ENCODE peak calls at places on chromosomes 12 and 14, in six cellular contexts. X is stimulated activated CD4-positive, alpha-beta T cell treated with anti-CD3 and anti-CD28 coated beads, Interleukin-2, amount 100 ng/mL, for 4 hours; C is activated T-cell treated with anti-CD3 and anti-CD28 coated beads, Interleukin-2, amount 50 U/mL, for 24 hours; T is activated naive CD4-positive, alpha-beta T cell treated with anti-CD3 and anti-CD28 coated beads, Interleukin-2, amount 10 ng/mL, durations not matched to agents 7 days and 5 days; S is GM04504; E is stomach. U is an unnamed sample.

GRCh38 chr12:57889541-57889989 is 43.0 kb upstream of the CTDSP2 start:
- DNase-seq in X (no peak), C (no peak), T (no peak), S (peak), E (no peak), U (no peak)

GRCh38 chr12:106760184-106760531 is 14.3 kb upstream of the RIC8B start:
- DNase-seq in X (no peak), C (no peak), T (peak), S (no peak), E (no peak), U (peak)

GRCh38 chr14:74506408-74506807 is 12.8 kb downstream of the ISCA2 start:
- DNase-seq in X (no peak), C (no peak), T (peak), S (no peak), E (no peak), U (no peak)

GRCh38 chr14:73973497-73973896 is 23.4 kb downstream of the COQ6 start:
- DNase-seq in X (no peak), C (no peak), T (no peak), S (no peak), E (no peak), U (no peak)

GRCh38 chr14:60652674-60653387 is 3.6 kb upstream of the SIX1 start:
- DNase-seq in X (no peak), C (no peak), T (no peak), S (no peak), E (no peak), U (no peak)

GRCh38 chr14:90445011-90445410 is 48.2 kb downstream of the CALM1 start:
- DNase-seq in X (no peak), C (no peak), T (no peak), S (no peak), E (no peak), U (no peak)

GRCh38 chr14:60723218-60724079 is 702 bp downstream of the SIX4 start:
- DNase-seq in X (no peak), C (peak), T (peak), S (no peak), E (peak), U (no peak)

GRCh38 chr14:104512061-104512460 is 67.5 kb upstream of the C14orf180 start:
- DNase-seq in X (no peak), C (no peak), T (no peak), S (no peak), E (no peak), U (no peak)

GRCh38 chr12:81284137-81284536 is 206.3 kb downstream of the ACSS3 start:
- DNase-seq in X (no peak), C (no peak), T (no peak), S (no peak), E (no peak), U (no peak)

GRCh38 chr12:47152095-47152494 is 72.3 kb upstream of the AMIGO2 start:
- DNase-seq in X (no peak), C (no peak), T (no peak), S (no peak), E (no peak), U (no peak)

GRCh38 chr12:123445388-123446344 is 9.2 kb upstream of the RILPL2 start:
- DNase-seq in X (no peak), C (no peak), T (no peak), S (peak), E (peak), U (no peak)

GRCh38 chr12:85130631-85131030 is 94.5 kb downstream of the LRRIQ1 start:
- DNase-seq in X (no peak), C (no peak), T (no peak), S (no peak), E (no peak), U (no peak)

GRCh38 chr14:23153891-23154796 is 29.3 kb downstream of the SLC7A8 start:
- DNase-seq in X (no peak), C (no peak), T (no peak), S (peak), E (peak), U (peak)

GRCh38 chr12:96810057-96810456 is 97.0 kb upstream of the NEDD1 start:
- DNase-seq in X (no peak), C (no peak), T (no peak), S (no peak), E (no peak), U (no peak)

GRCh38 chr14:30005114-30005698 is 77.6 kb upstream of the PRKD1 start:
- DNase-seq in X (no peak), C (no peak), T (no peak), S (peak), E (no peak), U (peak)

GRCh38 chr14:89720741-89721315 is 233.7 kb downstream of the EFCAB11 start:
- DNase-seq in X (peak), C (peak), T (peak), S (no peak), E (peak), U (peak)

GRCh38 chr12:105922670-105923102 is 216.1 kb downstream of the NUAK1 start:
- DNase-seq in X (no peak), C (no peak), T (no peak), S (peak), E (no peak), U (no peak)

GRCh38 chr12:67774983-67775587 is 126.5 kb downstream of the DYRK2 start:
- DNase-seq in X (no peak), C (no peak), T (no peak), S (no peak), E (no peak), U (no peak)

GRCh38 chr14:99564903-99565259 is 39.1 kb downstream of the CCDC85C start:
- DNase-seq in X (no peak), C (no peak), T (no peak), S (no peak), E (no peak), U (no peak)

GRCh38 chr12:47107926-47108325 is 28.2 kb upstream of the AMIGO2 start:
- DNase-seq in X (no peak), C (no peak), T (no peak), S (no peak), E (no peak), U (no peak)

GRCh38 chr14:86790408-86791364 is 1202.3 kb downstream of the GALC start:
- DNase-seq in X (no peak), C (no peak), T (no peak), S (no peak), E (no peak), U (no peak)

GRCh38 chr12:52522346-52523011 is 2.3 kb upstream of the KRT5 start:
- DNase-seq in X (no peak), C (no peak), T (no peak), S (peak), E (no peak), U (no peak)

GRCh38 chr12:80707830-80708534 is 548 bp downstream of the MYF6 start:
- DNase-seq in X (no peak), C (no peak), T (no peak), S (no peak), E (no peak), U (no peak)

GRCh38 chr12:7994731-7995205 is 37.7 kb upstream of the FOXJ2 start:
- DNase-seq in X (no peak), C (no peak), T (no peak), S (peak), E (no peak), U (no peak)

GRCh38 chr14:51002406-51002984 is 58.2 kb upstream of the PYGL start:
- DNase-seq in X (no peak), C (no peak), T (no peak), S (no peak), E (no peak), U (no peak)

GRCh38 chr14:68571928-68572525 is 220.8 kb downstream of the ZFP36L1 start:
- DNase-seq in X (no peak), C (no peak), T (no peak), S (no peak), E (no peak), U (no peak)

GRCh38 chr12:41777064-41777790 is 367.4 kb downstream of the GXYLT1 start:
- DNase-seq in X (no peak), C (no peak), T (no peak), S (no peak), E (no peak), U (no peak)

GRCh38 chr14:98909251-98909944 is 362.6 kb downstream of the BCL11B start:
- DNase-seq in X (no peak), C (no peak), T (no peak), S (no peak), E (no peak), U (no peak)

U was measured in Jurkat, Clone E6-1.